ENCODE peak calls at places on chromosomes 13 and 19, in six cellular contexts. B, Z, M, G, E and R are unnamed samples.
A peak's percentile ranks its signal among the peaks of the same experiment; 100 is the strongest.

GRCh38 chr13:46812398-46812797 is 15.4 kb upstream of the ESD start:
- DNase-seq in B (no peak), G (no peak), Z (no peak), M (no peak), E (no peak), R (no peak)

GRCh38 chr13:19763618-19764017 is 19.1 kb downstream of the PSPC1 start:
- DNase-seq in M (no peak), Z (no peak), G (no peak), E (no peak), B (no peak), R (no peak)

GRCh38 chr19:16033136-16033530 is 43.2 kb upstream of the TPM4 start:
- DNase-seq in M (no peak), E (peak; percentile 1), G (no peak), B (no peak), Z (no peak), R (no peak)

GRCh38 chr13:99078014-99078771 is 100.3 kb upstream of the DOCK9 start:
- DNase-seq in G (no peak), E (no peak), Z (no peak), M (no peak), B (no peak), R (peak; percentile 43)

GRCh38 chr19:47891923-47892666 is 6.0 kb upstream of the SULT2A1 start:
- DNase-seq in M (no peak), Z (no peak), E (peak; percentile 41), G (peak; percentile 41), B (no peak), R (no peak)

GRCh38 chr19:40663712-40664692 is 26.4 kb downstream of the NUMBL start:
- DNase-seq in M (no peak), Z (no peak), B (no peak), E (no peak), G (peak; percentile 70), R (no peak)

GRCh38 chr19:37309834-37310575 is 60.9 kb upstream of the ZNF527 start:
- DNase-seq in E (no peak), Z (no peak), B (no peak), G (no peak), M (no peak), R (no peak)

GRCh38 chr13:20702530-20702929 is 969 bp upstream of the IL17D start:
- DNase-seq in G (no peak), M (no peak), B (no peak), Z (no peak), E (no peak), R (peak; percentile 81)

GRCh38 chr13:43776680-43777079 is 10.1 kb downstream of the ENOX1 start:
- DNase-seq in B (no peak), E (no peak), G (no peak), Z (no peak), M (no peak), R (no peak)

GRCh38 chr13:20388184-20388583 is 137.5 kb downstream of the CRYL1 start:
- DNase-seq in E (peak; percentile 19), Z (no peak), M (no peak), G (no peak), B (no peak), R (peak; percentile 58)

GRCh38 chr19:33404506-33404905 is 31.0 kb downstream of the CEBPG start:
- DNase-seq in M (no peak), E (no peak), Z (no peak), B (no peak), G (peak; percentile 50), R (no peak)

GRCh38 chr13:59674616-59675015 is 489.1 kb downstream of the DIAPH3 start:
- DNase-seq in Z (no peak), E (no peak), B (no peak), G (no peak), M (no peak), R (no peak)

GRCh38 chr13:20505405-20506366 is 20.0 kb downstream of the CRYL1 start:
- DNase-seq in B (no peak), E (no peak), Z (no peak), G (no peak), M (no peak), R (no peak)

GRCh38 chr19:34345934-34346333 is 19.1 kb upstream of the GPI start:
- DNase-seq in G (peak; percentile 83), Z (no peak), E (peak; percentile 69), B (no peak), M (no peak), R (no peak)

GRCh38 chr19:8302357-8302691 is 5.8 kb downstream of the CD320 start:
- DNase-seq in G (peak; percentile 80), M (peak; percentile 66), Z (no peak), B (peak; percentile 15), E (peak; percentile 27), R (no peak)

GRCh38 chr19:33290956-33291622 is 11.2 kb downstream of the CEBPA start:
- DNase-seq in M (peak; percentile 70), B (no peak), E (no peak), Z (no peak), G (peak; percentile 66), R (no peak)

GRCh38 chr13:46303743-46304385 is 83.2 kb downstream of the RUBCNL start:
- DNase-seq in B (no peak), E (no peak), M (no peak), Z (no peak), G (no peak), R (no peak)

GRCh38 chr13:111666377-111666776 is 345.9 kb downstream of the TEX29 start:
- DNase-seq in Z (no peak), G (no peak), M (no peak), E (no peak), B (no peak), R (no peak)

GRCh38 chr13:22740264-22740663 is 440.5 kb upstream of the SGCG start:
- DNase-seq in B (no peak), Z (no peak), M (no peak), G (no peak), E (no peak), R (no peak)
- TF ChIP-seq CTCF in B (no peak), Z (no peak), M (no peak), G (no peak), E (no peak), R (no peak)

DNA sequence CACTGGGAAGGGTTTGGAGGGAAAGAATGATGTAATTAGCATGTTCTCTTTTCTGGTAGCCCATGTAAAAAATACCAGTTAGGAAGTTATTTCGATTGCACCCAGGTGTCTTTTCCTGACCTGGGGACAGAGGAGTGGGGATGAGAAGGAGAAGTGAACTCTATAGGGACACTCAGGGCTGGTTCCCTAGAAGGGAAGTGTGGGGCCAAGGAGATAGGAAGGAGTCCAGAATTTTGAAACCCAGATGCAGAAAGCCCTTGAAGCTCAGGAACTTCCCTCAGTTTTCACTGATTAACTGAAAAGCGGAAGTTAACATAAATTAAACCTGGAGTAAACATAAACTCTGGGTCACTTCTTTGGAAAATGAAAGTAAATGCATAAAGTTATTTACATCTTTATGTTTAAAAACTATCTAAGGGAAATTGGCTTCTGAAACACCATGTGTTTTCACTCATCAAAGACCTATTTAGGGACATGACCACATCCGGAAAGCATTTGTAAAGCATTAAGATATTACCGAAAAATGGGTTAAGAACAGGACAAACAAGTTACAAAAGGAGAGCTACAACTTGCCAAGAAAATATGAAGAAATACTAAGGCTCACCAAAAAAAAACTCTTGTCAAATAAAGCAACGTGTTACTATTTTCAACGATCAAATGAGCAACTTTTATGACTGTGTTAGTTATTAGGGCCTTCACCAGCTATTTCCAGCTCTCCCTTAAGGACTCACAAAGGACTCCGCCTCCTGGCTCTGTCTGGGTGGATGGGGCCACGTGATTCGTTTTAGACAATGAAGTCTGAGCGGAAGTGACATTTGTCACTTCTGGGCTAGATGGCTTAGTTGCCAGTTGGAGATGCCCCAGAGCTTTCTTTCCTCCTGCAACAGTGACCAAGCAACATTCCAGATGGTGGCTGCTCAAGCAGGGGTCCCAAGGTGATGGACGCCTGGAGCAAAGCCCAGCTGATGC is 439.1 kb upstream of the ZNF507 start:
- DNase-seq in B (no peak), Z (peak; percentile 45), E (no peak), M (no peak), G (no peak), R (no peak)
- TF ChIP-seq POLR2AphosphoS5 in B (no peak), Z (peak; percentile 37), E (no peak), M (no peak), G (peak; percentile 40), R (no peak)

DNA sequence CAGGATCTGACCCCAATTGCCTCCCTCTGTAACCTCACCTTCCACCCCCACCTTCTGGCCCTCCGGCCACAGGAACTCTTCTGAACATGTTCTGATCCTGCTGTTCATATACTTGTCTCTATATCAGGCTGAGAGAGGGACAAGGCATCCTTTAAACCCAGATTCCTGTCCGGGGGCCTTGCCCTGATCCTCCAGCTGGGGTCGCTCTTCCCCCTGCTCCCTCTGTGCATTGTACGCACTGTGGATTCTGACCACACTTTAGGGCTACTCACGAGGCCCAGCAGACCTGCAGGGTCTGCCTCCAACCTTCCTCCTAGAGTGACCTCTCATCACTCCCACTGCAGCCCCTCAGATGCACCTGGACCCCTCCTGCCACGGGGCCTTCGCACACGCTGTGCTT is 269.3 kb downstream of the UQCRFS1 start:
- DNase-seq in M (no peak), B (no peak), E (no peak), G (no peak), Z (no peak), R (no peak)
- TF ChIP-seq CTCF in M (no peak), B (no peak), E (no peak), G (no peak), Z (no peak), R (no peak)

DNA sequence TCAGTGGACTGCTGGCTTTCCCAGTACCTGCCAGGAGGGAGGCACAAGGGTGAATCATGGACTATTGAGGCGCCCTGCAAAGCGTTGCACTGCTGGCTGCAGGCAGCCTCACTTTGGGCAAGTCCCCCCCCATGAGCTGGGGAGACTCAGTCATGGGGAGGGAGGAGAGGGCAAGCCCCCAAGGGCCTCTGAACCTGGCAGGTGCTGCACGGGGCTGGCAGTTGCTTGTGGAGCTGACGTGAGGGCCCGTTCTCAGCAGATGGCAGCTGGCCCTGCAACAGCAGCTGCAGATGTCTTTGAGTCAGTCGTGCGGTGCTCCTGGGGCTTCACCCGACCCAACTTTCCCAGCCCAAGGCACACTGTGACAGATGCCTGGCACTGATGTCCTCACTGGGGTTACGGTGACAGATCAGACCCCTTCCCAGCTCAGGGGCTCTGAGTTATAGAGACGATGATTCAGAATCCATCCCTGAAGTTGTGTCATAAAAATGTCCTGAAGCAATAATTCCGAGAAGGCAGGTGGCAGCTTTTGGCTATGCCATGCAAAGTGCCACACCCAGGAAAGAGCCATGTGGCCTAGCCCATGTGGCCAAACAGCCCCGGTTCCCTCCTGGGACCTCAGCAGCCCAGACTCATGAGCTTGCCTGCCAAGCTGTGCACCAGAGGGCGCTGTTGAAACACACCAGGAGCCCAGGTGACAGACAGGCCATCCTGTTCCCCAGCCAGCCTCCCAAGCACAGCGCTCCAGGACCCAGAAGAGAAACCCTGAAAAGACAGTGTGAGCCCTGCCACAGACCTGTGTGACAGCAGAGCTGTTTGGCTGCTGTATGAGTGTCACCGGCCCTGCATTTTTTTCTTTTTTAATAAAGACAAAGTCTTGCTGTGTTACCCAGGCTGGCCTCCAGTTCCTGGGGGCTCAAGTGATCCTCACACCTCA is 53.6 kb upstream of the LDLR start:
- DNase-seq in M (no peak), G (peak; percentile 96), B (peak; percentile 92), Z (peak; percentile 95), E (peak; percentile 95), R (no peak)
- TF ChIP-seq POLR2AphosphoS5 in M (no peak), G (peak; percentile 55), B (peak; percentile 55), Z (peak; percentile 51), E (peak; percentile 22), R (no peak)

GRCh38 chr19:6022570-6023049 is 44.7 kb upstream of the RANBP3 start:
- DNase-seq in E (no peak), Z (no peak), G (no peak), B (no peak), M (no peak), R (no peak)
- TF ChIP-seq CTCF in E (no peak), Z (no peak), G (peak; percentile 62), B (no peak), M (peak; percentile 1), R (no peak)